ENCODE peak calls at places on chromosomes 6 and 20, in nine cellular contexts. Z, K, D, S, L, F, G, Q and J are unnamed samples.

GRCh38 chr6:157726892-157727628 is 96.0 kb upstream of the SNX9 start:
- DNase-seq in Z (no peak), K (no peak), D (peak), S (no peak), L (no peak), F (peak), G (no peak), Q (no peak), J (no peak)

GRCh38 chr6:166586424-166587156 is at the start of gene RAMACL:
- DNase-seq in Z (no peak), K (peak), D (no peak), S (peak), L (peak), F (no peak), G (peak), Q (no peak), J (peak)

GRCh38 chr6:153553627-153554026 is 422.5 kb upstream of the RGS17 start:
- DNase-seq in Z (peak), K (no peak), D (peak), S (no peak), L (peak), F (no peak), G (no peak), Q (peak), J (no peak)

GRCh38 chr20:32906200-32906599 is 47.5 kb downstream of the EFCAB8 start:
- DNase-seq in Z (no peak), K (no peak), D (no peak), S (no peak), L (no peak), F (no peak), G (no peak), Q (no peak), J (peak)

GRCh38 chr6:129050086-129050485 is 167.1 kb downstream of the LAMA2 start:
- DNase-seq in Z (no peak), K (no peak), D (no peak), S (no peak), L (peak), F (no peak), G (no peak), Q (peak), J (no peak)

GRCh38 chr20:46746972-46747371 is 37.5 kb downstream of the SLC2A10 start:
- DNase-seq in Z (peak), K (no peak), D (peak), S (no peak), L (no peak), F (no peak), G (no peak), Q (peak), J (no peak)

GRCh38 chr20:62786100-62786499 is 10.2 kb upstream of the MRGBP start:
- DNase-seq in Z (no peak), K (no peak), D (no peak), S (no peak), L (no peak), F (no peak), G (no peak), Q (no peak), J (no peak)

GRCh38 chr20:54874718-54875117 is 399.3 kb downstream of the DOK5 start:
- DNase-seq in Z (no peak), K (no peak), D (no peak), S (no peak), L (no peak), F (no peak), G (no peak), Q (no peak), J (no peak)

GRCh38 chr6:9704989-9705388 is 709.9 kb downstream of the TFAP2A start:
- DNase-seq in Z (no peak), K (no peak), D (no peak), S (no peak), L (no peak), F (no peak), G (no peak), Q (no peak), J (no peak)

GRCh38 chr6:27138837-27139752 is 108.4 kb upstream of the PRSS16 start:
- DNase-seq in Z (peak), K (peak), D (peak), S (peak), L (peak), F (peak), G (peak), Q (no peak), J (peak)

GRCh38 chr20:18638768-18639167 is 50.9 kb downstream of the DTD1 start:
- DNase-seq in Z (no peak), K (no peak), D (peak), S (no peak), L (peak), F (no peak), G (no peak), Q (peak), J (no peak)

GRCh38 chr20:33933469-33933909 is 60.2 kb upstream of the RALY start:
- DNase-seq in Z (peak), K (peak), D (peak), S (peak), L (peak), F (peak), G (peak), Q (peak), J (peak)

GRCh38 chr20:10357061-10357708 is 76.8 kb downstream of the MKKS start:
- DNase-seq in Z (no peak), K (no peak), D (peak), S (no peak), L (no peak), F (no peak), G (no peak), Q (no peak), J (no peak)

GRCh38 chr6:149501201-149501600 is 16.4 kb upstream of the ZC3H12D start:
- DNase-seq in Z (no peak), K (no peak), D (no peak), S (no peak), L (no peak), F (no peak), G (no peak), Q (no peak), J (no peak)

GRCh38 chr6:132136976-132137375 is 185.8 kb upstream of the CCN2 start:
- DNase-seq in Z (no peak), K (no peak), D (peak), S (no peak), L (peak), F (no peak), G (no peak), Q (peak), J (no peak)

GRCh38 chr6:89214197-89214596 is 3.0 kb downstream of the GABRR1 start:
- DNase-seq in Z (no peak), K (no peak), D (no peak), S (no peak), L (no peak), F (no peak), G (no peak), Q (no peak), J (no peak)

GRCh38 chr20:58618694-58619540 is 32.2 kb upstream of the STX16 start:
- DNase-seq in Z (peak), K (no peak), D (no peak), S (no peak), L (peak), F (no peak), G (no peak), Q (peak), J (no peak)

GRCh38 chr6:32082951-32083350 is 26.2 kb downstream of the TNXB start:
- DNase-seq in Z (peak), K (no peak), D (peak), S (no peak), L (peak), F (peak), G (no peak), Q (peak), J (no peak)

GRCh38 chr6:90285611-90286381 is 10.8 kb downstream of the BACH2 start:
- DNase-seq in Z (peak), K (peak), D (peak), S (no peak), L (peak), F (peak), G (peak), Q (peak), J (peak)

GRCh38 chr20:59153355-59153681 is 10.3 kb upstream of the ZNF831 start:
- DNase-seq in Z (no peak), K (no peak), D (no peak), S (no peak), L (no peak), F (peak), G (no peak), Q (no peak), J (no peak)

GRCh38 chr6:38436726-38437465 is 202.8 kb downstream of the BTBD9 start:
- DNase-seq in Z (peak), K (no peak), D (peak), S (no peak), L (peak), F (no peak), G (no peak), Q (peak), J (no peak)

GRCh38 chr6:3315841-3316240 is 57.1 kb downstream of the PSMG4 start:
- DNase-seq in Z (peak), K (no peak), D (no peak), S (no peak), L (peak), F (no peak), G (no peak), Q (no peak), J (no peak)

GRCh38 chr6:139540276-139540675 is 165.8 kb upstream of the CITED2 start:
- DNase-seq in Z (peak), K (peak), D (peak), S (peak), L (peak), F (no peak), G (peak), Q (peak), J (peak)

GRCh38 chr6:72619883-72620696 is 1.8 kb upstream of the KCNQ5 start:
- DNase-seq in Z (peak), K (peak), D (no peak), S (peak), L (peak), F (peak), G (peak), Q (peak), J (peak)

GRCh38 chr20:1477896-1478490 is 11.3 kb upstream of the NSFL1C start:
- DNase-seq in Z (no peak), K (no peak), D (no peak), S (no peak), L (no peak), F (no peak), G (no peak), Q (no peak), J (no peak)

GRCh38 chr20:16349518-16350295 is 223.5 kb downstream of the KIF16B start:
- DNase-seq in Z (peak), K (no peak), D (peak), S (no peak), L (peak), F (no peak), G (no peak), Q (peak), J (no peak)

GRCh38 chr6:63352587-63353281 is 33.0 kb upstream of the LGSN start:
- DNase-seq in Z (peak), K (no peak), D (peak), S (no peak), L (peak), F (no peak), G (peak), Q (peak), J (no peak)

GRCh38 chr20:36826556-36827244 is 49.2 kb upstream of the TLDC2 start:
- DNase-seq in Z (no peak), K (no peak), D (no peak), S (no peak), L (no peak), F (no peak), G (no peak), Q (no peak), J (no peak)

DNA sequence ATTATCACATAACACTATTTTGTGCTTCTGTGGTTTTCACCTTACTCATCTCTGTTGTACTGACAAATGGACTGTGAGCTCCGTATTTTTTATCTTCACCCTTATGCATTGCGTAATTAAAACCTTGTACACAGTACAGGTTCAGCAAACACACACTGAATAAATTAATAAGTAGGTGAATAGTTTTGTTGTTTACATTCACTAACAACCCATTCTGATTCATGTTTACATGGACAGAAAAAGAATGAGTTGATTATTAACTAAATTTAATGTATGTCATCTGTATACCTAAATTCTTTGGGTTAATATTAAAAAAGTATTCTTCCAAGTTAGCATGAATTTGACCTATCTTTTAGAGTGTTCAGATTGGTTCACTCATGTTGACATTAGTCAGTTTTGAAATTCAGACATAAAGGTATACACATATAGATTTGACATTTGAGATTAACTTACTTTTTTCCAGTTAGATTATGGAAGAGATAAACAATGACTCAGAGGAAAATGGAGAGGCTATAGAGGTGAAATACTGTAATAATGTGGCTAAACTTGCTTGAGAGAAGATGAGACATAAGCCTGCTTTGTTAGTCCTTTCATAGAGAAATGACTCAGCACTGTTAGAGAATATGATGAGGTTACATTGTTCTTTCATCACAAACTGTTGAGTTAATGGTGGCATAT is 541.7 kb upstream of the FLRT3 start:
- DNase-seq in Z (peak), K (no peak), D (peak), S (no peak), L (peak), F (no peak), G (no peak), Q (peak), J (no peak)
- H3K4me3 ChIP-seq in Z (no peak), K (no peak), D (no peak), S (no peak), L (no peak), F (no peak), G (no peak), Q (no peak), J (no peak)

GRCh38 chr20:44886828-44887227 is 1.3 kb downstream of the YWHAB start:
- DNase-seq in Z (no peak), K (no peak), D (no peak), S (no peak), L (peak), F (no peak), G (no peak), Q (no peak), J (no peak)
- H3K4me3 ChIP-seq in Z (peak), K (peak), D (peak), S (peak), L (peak), F (peak), G (peak), Q (peak), J (peak)

GRCh38 chr6:52555531-52556228 is 21.2 kb downstream of the TRAM2 start:
- DNase-seq in Z (no peak), K (no peak), D (no peak), S (no peak), L (peak), F (no peak), G (no peak), Q (peak), J (no peak)
- H3K4me3 ChIP-seq in Z (no peak), K (no peak), D (no peak), S (no peak), L (no peak), F (no peak), G (no peak), Q (no peak), J (no peak)

GRCh38 chr20:60749804-60750602 is 502.1 kb upstream of the CDH4 start:
- DNase-seq in Z (no peak), K (no peak), D (no peak), S (no peak), L (no peak), F (no peak), G (no peak), Q (peak), J (no peak)
- H3K4me3 ChIP-seq in Z (no peak), K (no peak), D (no peak), S (no peak), L (no peak), F (no peak), G (no peak), Q (no peak), J (no peak)

GRCh38 chr6:84764332-84765049 is at the start of gene TBX18:
- DNase-seq in Z (peak), K (no peak), D (peak), S (no peak), L (peak), F (peak), G (peak), Q (peak), J (no peak)
- H3K4me3 ChIP-seq in Z (peak), K (no peak), D (peak), S (no peak), L (peak), F (peak), G (peak), Q (peak), J (no peak)

DNA sequence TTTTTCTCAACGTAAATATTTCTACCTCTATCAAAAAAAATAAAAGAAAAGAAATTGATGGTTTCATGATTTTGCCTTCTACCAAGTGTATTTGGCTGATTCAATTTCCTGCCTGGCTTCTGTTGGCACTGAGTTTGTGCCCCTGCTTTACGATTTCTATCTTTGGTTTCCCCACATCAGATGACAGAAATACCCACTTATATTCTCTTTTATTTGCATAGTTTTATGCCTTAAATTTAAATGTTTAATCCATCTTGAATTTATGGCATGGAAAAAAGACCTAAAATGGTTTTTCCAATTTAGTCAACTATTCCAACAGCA is 34.3 kb downstream of the RNF24 start:
- DNase-seq in Z (no peak), K (no peak), D (no peak), S (no peak), L (no peak), F (no peak), G (no peak), Q (no peak), J (no peak)
- H3K4me3 ChIP-seq in Z (no peak), K (peak), D (no peak), S (peak), L (no peak), F (peak), G (peak), Q (peak), J (no peak)